ENCODE peak calls at places on chromosomes 13 and 19, in nine cellular contexts. One of them, this sample, is unnamed.
A peak's percentile ranks its signal among the peaks of the same experiment; 100 is the strongest.

GRCh38 chr19:1590641-1591397 is 1.8 kb downstream of the MBD3 start:
- DNase-seq in NCI-H1436: no peak
- DNase-seq in naive thymus-derived CD4-positive, alpha-beta T cell: peak; percentile 36
- DNase-seq in hepatic stellate cell: no peak
- DNase-seq in dermis blood vessel endothelial cell: peak; percentile 43
- DNase-seq in fibroblast of the conjunctiva: no peak
- DNase-seq in T-helper 2 cell: no peak
- DNase-seq in epithelial cell of prostate: no peak
- DNase-seq in A549: no peak
- DNase-seq in this sample: no peak

GRCh38 chr13:98507060-98507797 is 69.7 kb downstream of the STK24 start:
- DNase-seq in epithelial cell of prostate: no peak
- DNase-seq in A549: no peak
- DNase-seq in dermis blood vessel endothelial cell: peak; percentile 90
- DNase-seq in hepatic stellate cell: no peak
- DNase-seq in T-helper 2 cell: no peak
- DNase-seq in naive thymus-derived CD4-positive, alpha-beta T cell: no peak
- DNase-seq in fibroblast of the conjunctiva: no peak
- DNase-seq in NCI-H1436: peak; percentile 56
- DNase-seq in this sample: peak; percentile 88

GRCh38 chr19:2424686-2425621 is 2.4 kb downstream of the TIMM13 start:
- DNase-seq in hepatic stellate cell: peak; percentile 56
- DNase-seq in NCI-H1436: no peak
- DNase-seq in epithelial cell of prostate: no peak
- DNase-seq in A549: no peak
- DNase-seq in dermis blood vessel endothelial cell: peak; percentile 41
- DNase-seq in T-helper 2 cell: no peak
- DNase-seq in fibroblast of the conjunctiva: peak; percentile 57
- DNase-seq in naive thymus-derived CD4-positive, alpha-beta T cell: no peak
- DNase-seq in this sample: no peak

GRCh38 chr19:3783660-3784584 is 2.3 kb downstream of the MATK start:
- DNase-seq in NCI-H1436: no peak
- DNase-seq in hepatic stellate cell: no peak
- DNase-seq in epithelial cell of prostate: no peak
- DNase-seq in dermis blood vessel endothelial cell: peak; percentile 22
- DNase-seq in naive thymus-derived CD4-positive, alpha-beta T cell: no peak
- DNase-seq in A549: no peak
- DNase-seq in fibroblast of the conjunctiva: no peak
- DNase-seq in T-helper 2 cell: no peak
- DNase-seq in this sample: no peak

GRCh38 chr13:101726681-101727080 is 274.2 kb downstream of the ITGBL1 start:
- DNase-seq in dermis blood vessel endothelial cell: no peak
- DNase-seq in epithelial cell of prostate: no peak
- DNase-seq in naive thymus-derived CD4-positive, alpha-beta T cell: no peak
- DNase-seq in hepatic stellate cell: no peak
- DNase-seq in T-helper 2 cell: no peak
- DNase-seq in NCI-H1436: no peak
- DNase-seq in fibroblast of the conjunctiva: no peak
- DNase-seq in A549: no peak
- DNase-seq in this sample: no peak

GRCh38 chr19:17648097-17648660 is 40.0 kb downstream of the UNC13A start:
- DNase-seq in epithelial cell of prostate: no peak
- DNase-seq in dermis blood vessel endothelial cell: no peak
- DNase-seq in NCI-H1436: no peak
- DNase-seq in A549: no peak
- DNase-seq in naive thymus-derived CD4-positive, alpha-beta T cell: no peak
- DNase-seq in fibroblast of the conjunctiva: no peak
- DNase-seq in hepatic stellate cell: no peak
- DNase-seq in T-helper 2 cell: no peak
- DNase-seq in this sample: no peak

GRCh38 chr19:339262-339887 is 5.2 kb downstream of the MIER2 start:
- DNase-seq in epithelial cell of prostate: no peak
- DNase-seq in naive thymus-derived CD4-positive, alpha-beta T cell: no peak
- DNase-seq in A549: no peak
- DNase-seq in fibroblast of the conjunctiva: no peak
- DNase-seq in T-helper 2 cell: no peak
- DNase-seq in NCI-H1436: no peak
- DNase-seq in hepatic stellate cell: no peak
- DNase-seq in dermis blood vessel endothelial cell: peak; percentile 58
- DNase-seq in this sample: no peak

GRCh38 chr13:79678100-79678499 is 197.1 kb downstream of the NDFIP2 start:
- DNase-seq in hepatic stellate cell: no peak
- DNase-seq in A549: no peak
- DNase-seq in T-helper 2 cell: no peak
- DNase-seq in NCI-H1436: no peak
- DNase-seq in epithelial cell of prostate: no peak
- DNase-seq in dermis blood vessel endothelial cell: peak; percentile 3
- DNase-seq in fibroblast of the conjunctiva: no peak
- DNase-seq in naive thymus-derived CD4-positive, alpha-beta T cell: no peak
- DNase-seq in this sample: peak; percentile 49

GRCh38 chr13:26485288-26485687 is 72.2 kb upstream of the WASF3 start:
- DNase-seq in hepatic stellate cell: no peak
- DNase-seq in T-helper 2 cell: no peak
- DNase-seq in A549: no peak
- DNase-seq in dermis blood vessel endothelial cell: no peak
- DNase-seq in naive thymus-derived CD4-positive, alpha-beta T cell: no peak
- DNase-seq in fibroblast of the conjunctiva: no peak
- DNase-seq in epithelial cell of prostate: no peak
- DNase-seq in NCI-H1436: no peak
- DNase-seq in this sample: no peak

This sample was measured in PC-9.